ENCODE peak calls at places on chromosomes 3 and 15, in seven cellular contexts. O is GM12878, R is HCT116, T is H1, A is K562, M is SK-N-SH, D is HepG2. U is an unnamed sample.

GRCh38 chr15:31079519-31079918 is 22.0 kb downstream of the TRPM1 start:
- DNase-seq in M (no peak), O (no peak), T (peak; percentile 73), D (no peak), R (no peak), A (no peak), U (peak; percentile 68)

GRCh38 chr15:96066126-96066525 is 264.4 kb upstream of the NR2F2 start:
- DNase-seq in M (no peak), A (no peak), D (no peak), R (no peak), O (no peak), T (no peak), U (no peak)

GRCh38 chr3:177468331-177468730 is 271.0 kb upstream of the TBL1XR1 start:
- DNase-seq in D (no peak), A (no peak), M (no peak), R (no peak), T (no peak), O (no peak), U (no peak)

GRCh38 chr3:149332781-149333517 is 487 bp downstream of the TM4SF18 start:
- DNase-seq in T (no peak), A (no peak), O (no peak), R (no peak), D (no peak), M (no peak), U (no peak)

GRCh38 chr15:68592054-68592453 is 13.3 kb downstream of the CORO2B start:
- DNase-seq in O (no peak), R (no peak), M (no peak), D (no peak), T (no peak), A (no peak), U (no peak)

GRCh38 chr3:182803596-182803995 is 10.3 kb downstream of the ATP11B start:
- DNase-seq in T (no peak), D (no peak), R (no peak), O (no peak), M (no peak), A (no peak), U (no peak)

GRCh38 chr15:78076231-78077052 is 1.1 kb downstream of the TBC1D2B start:
- DNase-seq in A (no peak), T (no peak), M (peak; percentile 44), O (no peak), D (no peak), R (no peak), U (no peak)

GRCh38 chr3:21543380-21544075 is 207.5 kb downstream of the ZNF385D start:
- DNase-seq in T (no peak), M (no peak), A (peak; percentile 34), R (no peak), O (no peak), D (no peak), U (peak; percentile 56)

GRCh38 chr3:150407051-150407817 is 864 bp upstream of the TSC22D2 start:
- DNase-seq in A (peak; percentile 56), M (peak; percentile 26), T (no peak), O (no peak), R (no peak), D (no peak), U (no peak)

GRCh38 chr15:45157974-45158373 is 28.2 kb downstream of the DUOX1 start:
- DNase-seq in M (no peak), A (peak; percentile 34), T (no peak), O (no peak), R (no peak), D (no peak), U (peak; percentile 62)

GRCh38 chr3:192597511-192597910 is 129.8 kb downstream of the FGF12 start:
- DNase-seq in O (no peak), D (no peak), T (no peak), R (no peak), M (no peak), A (no peak), U (no peak)

GRCh38 chr15:66188464-66188863 is 65.1 kb downstream of the MEGF11 start:
- DNase-seq in D (no peak), T (no peak), A (no peak), O (no peak), M (no peak), R (no peak), U (no peak)

GRCh38 chr15:78308422-78309021 is 9.1 kb upstream of the SKIC8 start:
- DNase-seq in T (peak; percentile 57), D (peak; percentile 41), M (peak; percentile 89), A (peak; percentile 77), R (peak; percentile 54), O (no peak), U (peak; percentile 75)

GRCh38 chr3:155804298-155804697 is 1.8 kb downstream of the C3orf33 start:
- DNase-seq in T (no peak), A (no peak), D (peak; percentile 40), R (no peak), O (no peak), M (no peak), U (no peak)

GRCh38 chr15:22939051-22939450 is 41.1 kb downstream of the CYFIP1 start:
- DNase-seq in M (no peak), O (no peak), R (no peak), T (no peak), A (no peak), D (no peak), U (no peak)

GRCh38 chr3:176814252-176814651 is 383.0 kb downstream of the TBL1XR1 start:
- DNase-seq in M (peak; percentile 45), A (peak; percentile 74), T (peak; percentile 76), O (no peak), R (peak; percentile 54), D (peak; percentile 32), U (peak; percentile 92)

GRCh38 chr3:102053375-102053989 is 204.2 kb downstream of the NFKBIZ start:
- DNase-seq in O (no peak), M (no peak), R (no peak), T (no peak), A (no peak), D (no peak), U (no peak)

GRCh38 chr3:169607909-169608308 is 55.6 kb downstream of the MECOM start:
- DNase-seq in R (no peak), A (no peak), M (no peak), O (no peak), T (no peak), D (no peak), U (no peak)

GRCh38 chr3:69751118-69751517 is 11.9 kb downstream of the MITF start:
- DNase-seq in T (no peak), R (no peak), D (no peak), A (no peak), M (no peak), O (no peak), U (no peak)

GRCh38 chr3:58530354-58530865 is 6.6 kb downstream of the ACOX2 start:
- DNase-seq in T (no peak), D (no peak), R (no peak), O (no peak), M (no peak), A (no peak), U (no peak)

GRCh38 chr3:126419886-126420786 is 25.4 kb downstream of the CFAP100 start:
- DNase-seq in M (peak; percentile 14), T (peak; percentile 25), O (no peak), D (peak; percentile 35), R (no peak), A (peak; percentile 2), U (peak; percentile 72)

GRCh38 chr3:79032686-79033318 is 735.0 kb downstream of the ROBO1 start:
- DNase-seq in T (no peak), R (no peak), D (peak; percentile 52), M (peak; percentile 51), O (no peak), A (peak; percentile 17), U (no peak)

GRCh38 chr15:80418892-80419537 is 14.8 kb downstream of the ARNT2 start:
- DNase-seq in D (peak; percentile 47), M (peak; percentile 45), T (no peak), O (no peak), R (peak; percentile 34), A (peak; percentile 63), U (peak; percentile 33)

GRCh38 chr3:66053009-66053782 is 14.5 kb upstream of the MAGI1 start:
- DNase-seq in A (no peak), D (no peak), O (no peak), R (no peak), M (no peak), T (no peak), U (no peak)

GRCh38 chr3:66053783-66054094 is 15.0 kb upstream of the MAGI1 start:
- DNase-seq in M (no peak), A (no peak), O (no peak), R (no peak), D (no peak), T (no peak), U (no peak)

DNA sequence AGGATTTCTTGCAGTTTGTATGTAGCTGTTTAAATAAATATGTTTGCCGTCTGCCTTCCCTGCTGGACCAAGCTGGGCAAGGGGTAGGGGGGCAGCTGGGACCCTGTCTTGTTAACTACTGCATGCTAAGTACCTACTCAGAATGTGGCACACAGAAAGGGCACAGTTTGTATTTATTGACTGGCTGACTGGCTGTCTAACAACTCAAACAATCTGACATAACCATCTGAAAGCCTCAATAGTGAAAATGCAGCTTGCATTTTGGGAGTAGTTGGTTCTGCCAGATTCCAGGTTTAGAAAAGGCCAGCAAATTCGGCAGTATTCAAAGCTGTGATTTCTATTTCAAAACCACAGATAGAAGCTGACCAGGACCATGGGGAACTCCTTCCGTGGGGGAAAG is 16.6 kb upstream of the MAGI1 start:
- DNase-seq in R (no peak), M (no peak), D (no peak), T (no peak), A (no peak), O (no peak), U (no peak)
- H3K27me3 ChIP-seq in R (no peaks in the 10 kb centered on the region), M (no peaks in the 10 kb centered on the region), D (no peaks in the 10 kb centered on the region), T (no peaks in the 10 kb centered on the region), A (no peaks in the 10 kb centered on the region), O (no peaks in the 10 kb centered on the region), U (no peaks in the 10 kb centered on the region)

GRCh38 chr3:23697416-23697815 is 108.3 kb upstream of the UBE2E1 start:
- DNase-seq in R (no peak), A (no peak), O (no peak), M (no peak), D (no peak), T (no peak), U (no peak)
- TF ChIP-seq YY1 in R (no peak), A (no peak), O (no peak), M (no peak), D (no peak), T (peak; percentile 20), U (no peak)

DNA sequence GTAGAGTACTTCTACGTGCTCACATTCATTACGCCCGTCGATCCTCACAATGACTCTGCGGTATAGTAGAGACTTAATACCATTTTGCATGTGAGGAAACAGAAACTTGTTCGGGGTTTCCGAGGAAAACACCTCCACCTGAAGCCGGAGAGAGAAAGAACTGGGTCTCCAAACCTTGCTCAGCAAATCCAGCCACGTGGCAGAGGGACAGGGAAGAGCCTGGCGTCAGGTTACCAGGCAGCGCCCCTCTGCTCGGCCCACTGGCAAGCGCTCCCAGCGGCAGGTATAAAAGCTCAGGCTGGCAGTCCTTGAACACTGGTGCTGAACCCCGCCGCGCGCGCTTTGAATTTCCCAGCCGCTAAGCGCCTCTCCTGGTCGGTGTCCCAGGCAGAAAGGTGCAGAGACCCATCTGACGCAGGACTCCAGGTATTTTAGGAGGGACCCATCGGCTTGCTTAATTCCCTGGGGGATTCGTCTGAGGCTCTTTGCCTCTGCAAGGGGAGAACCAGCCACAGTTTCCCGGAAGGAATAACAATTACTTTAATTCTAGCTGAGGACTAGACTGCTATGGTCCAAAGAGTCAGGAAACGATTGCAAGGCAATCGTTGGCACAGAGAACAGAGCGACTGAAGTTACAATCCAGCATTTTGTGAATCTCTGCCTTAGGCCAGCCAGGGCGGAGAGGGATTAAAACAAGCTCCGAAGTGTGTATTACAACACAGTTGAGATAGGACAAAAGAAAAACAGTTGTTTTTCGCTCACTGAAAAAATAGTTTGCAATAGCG is at the start of gene C2CD4A:
- DNase-seq in O (no peak), R (peak; percentile 70), D (peak; percentile 88), A (no peak), T (peak; percentile 67), M (no peak), U (peak; percentile 69)
- H3K27me3 ChIP-seq in O (peaks cover 17% of the 10 kb centered on the region), R (no peaks in the 10 kb centered on the region), D (peaks cover 3% of the 10 kb centered on the region), A (peaks cover 10% of the 10 kb centered on the region), T (peaks cover 41% of the 10 kb centered on the region), M (no peaks in the 10 kb centered on the region), U (peaks cover 69% of the 10 kb centered on the region)

GRCh38 chr3:60856299-60857046 is 394.8 kb downstream of the FHIT start:
- DNase-seq in M (no peak), R (no peak), T (no peak), A (no peak), D (no peak), O (no peak), U (no peak)
- TF ChIP-seq YY1 in M (no peak), R (no peak), T (no peak), A (no peak), D (no peak), O (no peak), U (no peak)